ENCODE peak calls at places on chromosomes 16 and 17, in seven cellular contexts. B, X, N, Y, P, O and V are unnamed samples.
A peak's percentile ranks its signal among the peaks of the same experiment; 100 is the strongest.

GRCh38 chr16:30018731-30019158 is 4.3 kb upstream of the C16orf92 start:
- DNase-seq in B (no peak), X (no peak), N (no peak), Y (no peak), P (no peak), O (no peak), V (no peak)

GRCh38 chr17:59763861-59764260 is 56.4 kb downstream of the VMP1 start:
- DNase-seq in B (no peak), X (no peak), N (no peak), Y (no peak), P (no peak), O (peak; percentile 73), V (no peak)

GRCh38 chr17:78923660-78924453 is 1.3 kb downstream of the TIMP2 start:
- DNase-seq in B (peak; percentile 51), X (peak; percentile 42), N (peak; percentile 92), Y (no peak), P (no peak), O (no peak), V (peak; percentile 24)

GRCh38 chr17:14038206-14038605 is 31.1 kb upstream of the COX10 start:
- DNase-seq in B (no peak), X (no peak), N (no peak), Y (no peak), P (no peak), O (peak; percentile 67), V (no peak)

GRCh38 chr17:36930501-36930900 is 6.8 kb upstream of the LHX1 start:
- DNase-seq in B (no peak), X (no peak), N (no peak), Y (no peak), P (no peak), O (no peak), V (no peak)

GRCh38 chr16:72637306-72637705 is 410.6 kb downstream of the ZFHX3 start:
- DNase-seq in B (no peak), X (no peak), N (no peak), Y (no peak), P (peak; percentile 22), O (peak; percentile 79), V (no peak)

GRCh38 chr16:70331588-70332358 is 14.9 kb upstream of the DDX19A start:
- DNase-seq in B (no peak), X (no peak), N (no peak), Y (peak; percentile 41), P (no peak), O (peak; percentile 12), V (no peak)

GRCh38 chr17:4842376-4842775 is 9.2 kb downstream of the MINK1 start:
- DNase-seq in B (no peak), X (no peak), N (no peak), Y (no peak), P (no peak), O (no peak), V (no peak)

GRCh38 chr17:42531455-42532354 is 4.3 kb upstream of the NAGLU start:
- DNase-seq in B (peak; percentile 37), X (peak; percentile 48), N (peak; percentile 70), Y (peak; percentile 82), P (no peak), O (peak; percentile 50), V (peak; percentile 59)

GRCh38 chr16:685967-686366 is 1.8 kb upstream of the JMJD8 start:
- DNase-seq in B (no peak), X (no peak), N (peak; percentile 76), Y (peak; percentile 64), P (no peak), O (peak; percentile 39), V (no peak)

GRCh38 chr17:48051706-48052486 is 3.7 kb downstream of the NFE2L1 start:
- DNase-seq in B (no peak), X (no peak), N (peak; percentile 38), Y (peak; percentile 80), P (peak; percentile 80), O (peak; percentile 98), V (no peak)

GRCh38 chr16:87264634-87265033 is 52.6 kb downstream of the C16orf95 start:
- DNase-seq in B (no peak), X (no peak), N (peak; percentile 18), Y (no peak), P (no peak), O (no peak), V (no peak)

GRCh38 chr17:281365-281999 is 71.1 kb downstream of the RPH3AL start:
- DNase-seq in B (no peak), X (no peak), N (no peak), Y (no peak), P (no peak), O (no peak), V (no peak)

GRCh38 chr16:56912746-56913703 is 18.9 kb upstream of the HERPUD1 start:
- DNase-seq in B (no peak), X (no peak), N (no peak), Y (no peak), P (no peak), O (peak; percentile 72), V (no peak)

GRCh38 chr17:82320956-82321927 is 3.8 kb upstream of the CD7 start:
- DNase-seq in B (peak; percentile 71), X (peak; percentile 68), N (no peak), Y (peak; percentile 67), P (no peak), O (no peak), V (peak; percentile 76)

GRCh38 chr16:65658339-65659275 is 536.7 kb upstream of the CDH11 start:
- DNase-seq in B (no peak), X (no peak), N (no peak), Y (no peak), P (no peak), O (peak; percentile 84), V (no peak)

GRCh38 chr17:36720131-36720530 is 118.7 kb downstream of the MRM1 start:
- DNase-seq in B (no peak), X (no peak), N (no peak), Y (no peak), P (no peak), O (no peak), V (no peak)

GRCh38 chr16:3158014-3158497 is 23.2 kb downstream of the ZNF213 start:
- DNase-seq in B (no peak), X (no peak), N (no peak), Y (no peak), P (no peak), O (peak; percentile 34), V (no peak)

GRCh38 chr17:80265205-80266068 is 4.8 kb downstream of the RNF213 start:
- DNase-seq in B (peak; percentile 68), X (no peak), N (no peak), Y (no peak), P (no peak), O (no peak), V (peak; percentile 67)

GRCh38 chr17:41895617-41896016 is 23.1 kb downstream of the ACLY start:
- DNase-seq in B (no peak), X (no peak), N (no peak), Y (no peak), P (no peak), O (peak; percentile 54), V (no peak)

GRCh38 chr16:55835578-55835977 is 2.7 kb upstream of the CES1 start:
- DNase-seq in B (no peak), X (no peak), N (no peak), Y (no peak), P (no peak), O (peak; percentile 25), V (no peak)

GRCh38 chr17:17258998-17259397 is 22.0 kb upstream of the FLCN start:
- DNase-seq in B (no peak), X (no peak), N (no peak), Y (no peak), P (no peak), O (no peak), V (no peak)

GRCh38 chr17:48909796-48910195 is 1.6 kb downstream of the UBE2Z start:
- DNase-seq in B (no peak), X (no peak), N (no peak), Y (peak; percentile 28), P (no peak), O (no peak), V (no peak)

GRCh38 chr17:10547351-10547750 is 2.1 kb downstream of the MYH2 start:
- DNase-seq in B (no peak), X (no peak), N (no peak), Y (no peak), P (no peak), O (no peak), V (no peak)